ENCODE peak calls at places on chromosomes 1 and 21, in seven cellular contexts. H, P, I, D, M, Z and N are unnamed samples.

GRCh38 chr1:154938604-154939399 is 2.3 kb upstream of the PMVK start:
- DNase-seq in D (no peak), P (no peak), Z (no peak), H (no peak), M (no peak), I (peak; percentile 72), N (no peak)

GRCh38 chr1:180231506-180232420 is 1.7 kb downstream of the LHX4 start:
- DNase-seq in H (no peak), D (no peak), I (no peak), P (no peak), M (peak; percentile 27), Z (peak; percentile 8), N (no peak)

GRCh38 chr21:26966978-26967913 is at the start of gene ADAMTS5:
- DNase-seq in Z (no peak), M (peak; percentile 76), I (no peak), D (no peak), P (peak; percentile 27), H (no peak), N (no peak)

GRCh38 chr1:3786468-3787346 is 9.6 kb downstream of the LRRC47 start:
- DNase-seq in I (no peak), P (no peak), M (no peak), Z (no peak), H (no peak), D (no peak), N (no peak)

GRCh38 chr1:27382950-27383627 is at the start of gene CD164L2:
- DNase-seq in Z (no peak), M (no peak), I (no peak), H (peak; percentile 61), D (no peak), P (no peak), N (peak; percentile 35)

GRCh38 chr1:168509875-168510594 is 33.8 kb downstream of the XCL2 start:
- DNase-seq in I (no peak), Z (no peak), M (no peak), D (no peak), P (no peak), H (peak; percentile 20), N (no peak)

GRCh38 chr1:94416901-94417701 is 1.1 kb upstream of the ABCD3 start:
- DNase-seq in P (no peak), I (peak; percentile 61), M (peak; percentile 85), D (no peak), Z (no peak), H (no peak), N (no peak)

GRCh38 chr1:155892801-155893200 is 18.3 kb downstream of the RIT1 start:
- DNase-seq in M (peak; percentile 68), I (no peak), P (no peak), H (no peak), D (no peak), Z (no peak), N (no peak)

GRCh38 chr1:23249785-23250184 is 32.5 kb upstream of the HTR1D start:
- DNase-seq in P (no peak), Z (peak; percentile 40), I (no peak), D (no peak), M (no peak), H (no peak), N (no peak)

GRCh38 chr1:227869851-227870305 is 54.4 kb downstream of the PRSS38 start:
- DNase-seq in D (no peak), I (no peak), M (no peak), Z (no peak), H (no peak), P (no peak), N (no peak)

GRCh38 chr21:40053007-40053406 is 185.8 kb downstream of the PCP4 start:
- DNase-seq in M (no peak), Z (no peak), D (no peak), I (peak; percentile 46), H (no peak), P (peak; percentile 55), N (no peak)

GRCh38 chr1:230066466-230067404 is at the start of gene GALNT2:
- DNase-seq in I (peak; percentile 91), D (peak; percentile 93), P (peak; percentile 83), Z (peak; percentile 72), M (peak; percentile 76), H (peak; percentile 83), N (peak; percentile 86)

GRCh38 chr1:168654198-168654910 is 74.7 kb downstream of the DPT start:
- DNase-seq in M (no peak), H (no peak), P (no peak), D (no peak), Z (no peak), I (no peak), N (no peak)

GRCh38 chr1:245277276-245277675 is 122.5 kb downstream of the KIF26B start:
- DNase-seq in M (no peak), I (no peak), P (no peak), D (peak; percentile 30), Z (no peak), H (no peak), N (no peak)

GRCh38 chr1:233240839-233241682 is 54.5 kb downstream of the PCNX2 start:
- DNase-seq in Z (no peak), D (peak; percentile 35), M (peak; percentile 27), P (peak; percentile 82), H (peak; percentile 6), I (peak; percentile 59), N (no peak)

GRCh38 chr21:46294647-46295176 is 8.6 kb downstream of the YBEY start:
- DNase-seq in Z (no peak), M (peak; percentile 54), I (peak; percentile 44), H (no peak), D (no peak), P (no peak), N (no peak)

GRCh38 chr1:84492726-84493125 is 13.5 kb upstream of the SPATA1 start:
- DNase-seq in P (no peak), Z (no peak), M (peak; percentile 82), D (no peak), H (no peak), I (no peak), N (no peak)

GRCh38 chr1:53539226-53539625 is 80.0 kb downstream of the DMRTB1 start:
- DNase-seq in H (no peak), M (no peak), I (no peak), Z (no peak), D (no peak), P (no peak), N (no peak)

GRCh38 chr1:174301295-174302077 is 142.2 kb downstream of the RABGAP1L start:
- DNase-seq in M (no peak), H (no peak), I (no peak), D (peak; percentile 41), P (no peak), Z (no peak), N (no peak)

GRCh38 chr1:18816808-18817207 is 42.7 kb downstream of the TAS1R2 start:
- DNase-seq in H (no peak), D (no peak), I (no peak), Z (no peak), P (no peak), M (no peak), N (no peak)

GRCh38 chr1:4961935-4962645 is 307.7 kb downstream of the AJAP1 start:
- DNase-seq in M (no peak), H (no peak), Z (no peak), P (no peak), D (no peak), I (peak; percentile 42), N (no peak)

GRCh38 chr1:110242062-110242461 is 31.9 kb downstream of the KCNC4 start:
- DNase-seq in M (no peak), I (no peak), P (no peak), Z (no peak), D (no peak), H (no peak), N (no peak)

GRCh38 chr1:155858805-155859233 is 548 bp upstream of the SYT11 start:
- DNase-seq in P (no peak), D (no peak), H (peak; percentile 5), Z (no peak), I (peak; percentile 32), M (peak; percentile 81), N (no peak)

GRCh38 chr21:26798856-26799751 is 46.1 kb downstream of the ADAMTS1 start:
- DNase-seq in Z (peak; percentile 81), I (no peak), P (no peak), M (no peak), D (no peak), H (no peak), N (no peak)

GRCh38 chr1:91569411-91570104 is 68.9 kb downstream of the CDC7 start:
- DNase-seq in I (peak; percentile 74), P (no peak), H (no peak), D (no peak), Z (no peak), M (peak; percentile 81), N (no peak)

GRCh38 chr1:18104546-18105100 is 3.0 kb upstream of the IGSF21 start:
- DNase-seq in M (no peak), I (peak; percentile 69), H (no peak), P (no peak), Z (no peak), D (no peak), N (no peak)